ENCODE peak calls at places on chromosomes 12 and 14, in seven cellular contexts. D is HT-29; K is CD8-positive, alpha-beta T cell; Z is epithelial cell of prostate; I is AG09309; R is sigmoid colon; V is cardiac fibroblast. J is an unnamed sample.

GRCh38 chr14:94827711-94828505 is 58.0 kb upstream of the GSC start:
- DNase-seq in D (no peak), K (no peak), Z (no peak), I (no peak), R (peak; percentile 85), V (no peak), J (no peak)

GRCh38 chr14:47009615-47010014 is 358.0 kb upstream of the RPL10L start:
- DNase-seq in D (no peak), K (no peak), Z (no peak), I (no peak), R (no peak), V (no peak), J (no peak)

GRCh38 chr14:97832734-97833133 is 1035.6 kb downstream of the VRK1 start:
- DNase-seq in D (no peak), K (no peak), Z (no peak), I (no peak), R (no peak), V (no peak), J (no peak)

GRCh38 chr12:122836027-122836921 is 1.0 kb downstream of the HIP1R start:
- DNase-seq in D (peak; percentile 89), K (peak; percentile 63), Z (no peak), I (no peak), R (peak; percentile 66), V (peak; percentile 31), J (peak; percentile 53)

GRCh38 chr12:129566800-129567199 is 337.0 kb downstream of the TMEM132D start:
- DNase-seq in D (no peak), K (no peak), Z (no peak), I (no peak), R (no peak), V (no peak), J (no peak)

GRCh38 chr14:102590667-102591099 is 1.8 kb upstream of the RCOR1 start:
- DNase-seq in D (peak; percentile 57), K (no peak), Z (no peak), I (no peak), R (no peak), V (peak; percentile 50), J (peak; percentile 22)

GRCh38 chr12:55931317-55931779 is 386 bp downstream of the DGKA start:
- DNase-seq in D (no peak), K (no peak), Z (no peak), I (no peak), R (no peak), V (no peak), J (no peak)

GRCh38 chr14:91503000-91503504 is 7.1 kb downstream of the PPP4R3A start:
- DNase-seq in D (no peak), K (no peak), Z (no peak), I (no peak), R (no peak), V (no peak), J (no peak)

GRCh38 chr14:68853749-68854148 is 60.9 kb upstream of the ZFP36L1 start:
- DNase-seq in D (peak; percentile 74), K (no peak), Z (no peak), I (no peak), R (no peak), V (no peak), J (no peak)

J was measured in Caki2.